ENCODE peak calls at places on chromosomes 12 and 14, in seven cellular contexts. One of them, this sample, is unnamed. For H3K27me3, the result is how much of the 10 kb centered on the place peaks cover.

GRCh38 chr14:104431929-104432541 is 147.5 kb upstream of the C14orf180 start:
- DNase-seq in ovary: no peak
- DNase-seq in right lobe of liver: peak
- DNase-seq in GM06990: no peak
- DNase-seq in upper lobe of right lung: peak
- DNase-seq in testis: no peak
- DNase-seq in AG04450: no peak
- DNase-seq in this sample: no peak

GRCh38 chr12:79266511-79267129 is 402.0 kb downstream of the SYT1 start:
- DNase-seq in ovary: no peak
- DNase-seq in upper lobe of right lung: no peak
- DNase-seq in GM06990: no peak
- DNase-seq in AG04450: no peak
- DNase-seq in testis: no peak
- DNase-seq in right lobe of liver: no peak
- DNase-seq in this sample: no peak

GRCh38 chr14:60649815-60650381 is 621 bp upstream of the SIX1 start:
- DNase-seq in ovary: no peak
- DNase-seq in AG04450: no peak
- DNase-seq in upper lobe of right lung: no peak
- DNase-seq in GM06990: no peak
- DNase-seq in testis: no peak
- DNase-seq in right lobe of liver: no peak
- DNase-seq in this sample: no peak

GRCh38 chr14:36646664-36647416 is 14.8 kb upstream of the PAX9 start:
- DNase-seq in testis: peak
- DNase-seq in AG04450: no peak
- DNase-seq in GM06990: no peak
- DNase-seq in ovary: no peak
- DNase-seq in upper lobe of right lung: no peak
- DNase-seq in right lobe of liver: no peak
- DNase-seq in this sample: no peak

GRCh38 chr12:110790301-110790700 is 47.6 kb upstream of the PPP1CC start:
- DNase-seq in GM06990: no peak
- DNase-seq in upper lobe of right lung: no peak
- DNase-seq in right lobe of liver: no peak
- DNase-seq in testis: no peak
- DNase-seq in ovary: no peak
- DNase-seq in AG04450: no peak
- DNase-seq in this sample: no peak

GRCh38 chr12:101599311-101599710 is 4.5 kb downstream of the MYBPC1 start:
- DNase-seq in AG04450: no peak
- DNase-seq in testis: no peak
- DNase-seq in GM06990: no peak
- DNase-seq in ovary: no peak
- DNase-seq in upper lobe of right lung: no peak
- DNase-seq in right lobe of liver: no peak
- DNase-seq in this sample: no peak

GRCh38 chr12:111435661-111436201 is 30.0 kb downstream of the SH2B3 start:
- DNase-seq in AG04450: no peak
- DNase-seq in right lobe of liver: no peak
- DNase-seq in ovary: no peak
- DNase-seq in upper lobe of right lung: no peak
- DNase-seq in GM06990: no peak
- DNase-seq in testis: no peak
- DNase-seq in this sample: no peak

GRCh38 chr12:6285063-6285477 is 25.4 kb upstream of the PLEKHG6 start:
- DNase-seq in right lobe of liver: peak
- DNase-seq in testis: peak
- DNase-seq in ovary: peak
- DNase-seq in GM06990: no peak
- DNase-seq in upper lobe of right lung: no peak
- DNase-seq in AG04450: no peak
- DNase-seq in this sample: no peak

GRCh38 chr12:89257355-89257754 is 94.9 kb downstream of the DUSP6 start:
- DNase-seq in GM06990: no peak
- DNase-seq in testis: no peak
- DNase-seq in ovary: no peak
- DNase-seq in right lobe of liver: no peak
- DNase-seq in upper lobe of right lung: no peak
- DNase-seq in AG04450: no peak
- DNase-seq in this sample: no peak

GRCh38 chr12:92786045-92786444 is 83.3 kb downstream of the PLEKHG7 start:
- DNase-seq in testis: no peak
- DNase-seq in right lobe of liver: no peak
- DNase-seq in AG04450: no peak
- DNase-seq in ovary: no peak
- DNase-seq in GM06990: no peak
- DNase-seq in upper lobe of right lung: no peak
- DNase-seq in this sample: no peak

GRCh38 chr14:95808371-95808770 is 68.3 kb upstream of the TUNAR start:
- DNase-seq in testis: no peak
- DNase-seq in right lobe of liver: no peak
- DNase-seq in GM06990: no peak
- DNase-seq in upper lobe of right lung: no peak
- DNase-seq in AG04450: no peak
- DNase-seq in ovary: no peak
- DNase-seq in this sample: no peak

GRCh38 chr12:47188576-47189441 is 109.0 kb upstream of the AMIGO2 start:
- DNase-seq in testis: peak
- DNase-seq in AG04450: peak
- DNase-seq in GM06990: no peak
- DNase-seq in right lobe of liver: no peak
- DNase-seq in ovary: no peak
- DNase-seq in upper lobe of right lung: no peak
- DNase-seq in this sample: no peak

GRCh38 chr12:58757422-58757821 is 162.9 kb downstream of the LRIG3 start:
- DNase-seq in ovary: no peak
- DNase-seq in AG04450: peak
- DNase-seq in testis: no peak
- DNase-seq in GM06990: no peak
- DNase-seq in right lobe of liver: no peak
- DNase-seq in upper lobe of right lung: no peak
- DNase-seq in this sample: no peak

GRCh38 chr12:93990832-93991748 is 157.3 kb upstream of the PLXNC1 start:
- DNase-seq in testis: peak
- DNase-seq in upper lobe of right lung: no peak
- DNase-seq in ovary: no peak
- DNase-seq in AG04450: no peak
- DNase-seq in GM06990: no peak
- DNase-seq in right lobe of liver: peak
- DNase-seq in this sample: no peak

GRCh38 chr12:47021298-47021697 is 58.1 kb upstream of the PCED1B start:
- DNase-seq in right lobe of liver: no peak
- DNase-seq in testis: no peak
- DNase-seq in upper lobe of right lung: no peak
- DNase-seq in GM06990: peak
- DNase-seq in ovary: no peak
- DNase-seq in AG04450: peak
- DNase-seq in this sample: no peak

GRCh38 chr14:82009076-82009475 is 475.4 kb upstream of the SEL1L start:
- DNase-seq in testis: peak
- DNase-seq in AG04450: no peak
- DNase-seq in upper lobe of right lung: no peak
- DNase-seq in right lobe of liver: no peak
- DNase-seq in ovary: no peak
- DNase-seq in GM06990: no peak
- DNase-seq in this sample: no peak

GRCh38 chr14:102949801-102950451 is 27.5 kb downstream of the AMN start:
- DNase-seq in testis: no peak
- DNase-seq in GM06990: no peak
- DNase-seq in ovary: no peak
- DNase-seq in right lobe of liver: no peak
- DNase-seq in upper lobe of right lung: no peak
- DNase-seq in AG04450: no peak
- DNase-seq in this sample: no peak

GRCh38 chr12:38586652-38587219 is 270.2 kb downstream of the ALG10B start:
- DNase-seq in GM06990: no peak
- DNase-seq in ovary: no peak
- DNase-seq in right lobe of liver: no peak
- DNase-seq in AG04450: no peak
- DNase-seq in testis: no peak
- DNase-seq in upper lobe of right lung: no peak
- DNase-seq in this sample: no peak

GRCh38 chr12:122201381-122201780 is 2.1 kb upstream of the B3GNT4 start:
- DNase-seq in GM06990: no peak
- DNase-seq in AG04450: no peak
- DNase-seq in right lobe of liver: no peak
- DNase-seq in ovary: no peak
- DNase-seq in upper lobe of right lung: peak
- DNase-seq in testis: no peak
- DNase-seq in this sample: no peak

GRCh38 chr14:94630396-94630795 is 18.2 kb downstream of the SERPINA3 start:
- DNase-seq in right lobe of liver: no peak
- DNase-seq in testis: no peak
- DNase-seq in ovary: no peak
- DNase-seq in AG04450: no peak
- DNase-seq in GM06990: no peak
- DNase-seq in upper lobe of right lung: no peak
- DNase-seq in this sample: no peak

GRCh38 chr12:107251288-107251687 is 157.9 kb upstream of the CRY1 start:
- DNase-seq in right lobe of liver: no peak
- DNase-seq in testis: no peak
- DNase-seq in AG04450: no peak
- DNase-seq in ovary: no peak
- DNase-seq in GM06990: no peak
- DNase-seq in upper lobe of right lung: no peak
- DNase-seq in this sample: no peak

DNA sequence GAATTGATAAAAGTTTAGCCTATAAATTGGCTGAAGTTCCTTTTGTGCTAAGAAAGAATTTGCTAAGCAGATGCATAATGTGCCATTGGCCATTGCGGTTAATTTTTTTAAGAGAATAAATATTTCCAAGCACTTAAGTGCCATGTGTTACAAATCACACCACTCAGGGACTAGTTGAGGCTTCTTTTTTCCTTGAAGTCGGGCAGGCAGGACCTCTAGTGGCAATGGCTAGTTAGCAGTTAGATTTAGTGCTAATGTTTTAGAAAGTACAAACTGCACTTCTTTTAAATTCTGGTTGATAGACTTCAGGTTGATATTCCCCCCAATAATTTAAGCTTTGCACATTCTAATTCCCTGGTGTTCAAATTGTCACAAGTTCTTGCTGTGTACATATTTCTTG is 294.3 kb downstream of the APAF1 start:
- DNase-seq in GM06990: no peak
- DNase-seq in testis: no peak
- DNase-seq in right lobe of liver: no peak
- DNase-seq in upper lobe of right lung: no peak
- DNase-seq in AG04450: no peak
- DNase-seq in ovary: no peak
- DNase-seq in this sample: no peak
- TF ChIP-seq CTCF in GM06990: peak
- TF ChIP-seq CTCF in testis: peak
- TF ChIP-seq CTCF in right lobe of liver: peak
- TF ChIP-seq CTCF in upper lobe of right lung: no peak
- TF ChIP-seq CTCF in AG04450: peak
- TF ChIP-seq CTCF in ovary: no peak
- TF ChIP-seq CTCF in this sample: peak

DNA sequence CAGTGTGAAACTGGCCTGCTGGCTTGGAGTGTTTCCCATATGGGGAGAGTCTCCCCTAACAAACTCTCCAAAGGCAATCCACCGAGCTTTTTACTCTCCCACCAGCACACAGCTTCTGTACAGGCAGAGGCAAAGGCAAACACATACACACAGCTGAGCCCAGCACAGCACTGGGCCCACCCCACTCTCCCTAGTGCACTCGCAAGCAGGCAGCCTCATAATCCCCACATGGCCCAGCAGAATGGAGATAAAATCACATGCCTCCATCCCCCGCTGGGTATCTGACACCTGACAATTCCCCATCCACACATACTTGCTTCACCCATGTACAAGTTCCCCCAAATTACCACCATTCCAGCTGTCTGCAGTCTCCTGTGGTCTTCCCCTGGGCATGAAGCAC is 3.4 kb downstream of the HOXC12 start:
- DNase-seq in AG04450: no peak
- DNase-seq in ovary: no peak
- DNase-seq in testis: no peak
- DNase-seq in GM06990: no peak
- DNase-seq in upper lobe of right lung: no peak
- DNase-seq in right lobe of liver: no peak
- DNase-seq in this sample: no peak
- H3K27me3 ChIP-seq in AG04450: half or more
- H3K27me3 ChIP-seq in ovary: under half
- H3K27me3 ChIP-seq in testis: under half
- H3K27me3 ChIP-seq in GM06990: under half
- H3K27me3 ChIP-seq in upper lobe of right lung: half or more
- H3K27me3 ChIP-seq in right lobe of liver: half or more
- H3K27me3 ChIP-seq in this sample: half or more

GRCh38 chr14:24991821-24992220 is 58.1 kb downstream of the STXBP6 start:
- DNase-seq in right lobe of liver: no peak
- DNase-seq in upper lobe of right lung: no peak
- DNase-seq in GM06990: no peak
- DNase-seq in AG04450: no peak
- DNase-seq in testis: no peak
- DNase-seq in ovary: no peak
- DNase-seq in this sample: no peak

GRCh38 chr14:24995016-24995415 is 54.9 kb downstream of the STXBP6 start:
- DNase-seq in right lobe of liver: no peak
- DNase-seq in AG04450: no peak
- DNase-seq in GM06990: no peak
- DNase-seq in ovary: no peak
- DNase-seq in testis: no peak
- DNase-seq in upper lobe of right lung: no peak
- DNase-seq in this sample: no peak

GRCh38 chr14:24990773-24991172 is 59.2 kb downstream of the STXBP6 start:
- DNase-seq in testis: no peak
- DNase-seq in upper lobe of right lung: no peak
- DNase-seq in right lobe of liver: no peak
- DNase-seq in AG04450: no peak
- DNase-seq in ovary: no peak
- DNase-seq in GM06990: no peak
- DNase-seq in this sample: no peak

GRCh38 chr14:24993631-24994030 is 56.3 kb downstream of the STXBP6 start:
- DNase-seq in ovary: no peak
- DNase-seq in GM06990: no peak
- DNase-seq in right lobe of liver: no peak
- DNase-seq in upper lobe of right lung: no peak
- DNase-seq in testis: no peak
- DNase-seq in AG04450: no peak
- DNase-seq in this sample: no peak

GRCh38 chr14:24992624-24993360 is 57.2 kb downstream of the STXBP6 start:
- DNase-seq in AG04450: no peak
- DNase-seq in upper lobe of right lung: no peak
- DNase-seq in GM06990: no peak
- DNase-seq in ovary: no peak
- DNase-seq in testis: no peak
- DNase-seq in right lobe of liver: no peak
- DNase-seq in this sample: no peak
- TF ChIP-seq CTCF in AG04450: no peak
- TF ChIP-seq CTCF in upper lobe of right lung: no peak
- TF ChIP-seq CTCF in GM06990: no peak
- TF ChIP-seq CTCF in ovary: no peak
- TF ChIP-seq CTCF in testis: no peak
- TF ChIP-seq CTCF in right lobe of liver: no peak
- TF ChIP-seq CTCF in this sample: no peak

DNA sequence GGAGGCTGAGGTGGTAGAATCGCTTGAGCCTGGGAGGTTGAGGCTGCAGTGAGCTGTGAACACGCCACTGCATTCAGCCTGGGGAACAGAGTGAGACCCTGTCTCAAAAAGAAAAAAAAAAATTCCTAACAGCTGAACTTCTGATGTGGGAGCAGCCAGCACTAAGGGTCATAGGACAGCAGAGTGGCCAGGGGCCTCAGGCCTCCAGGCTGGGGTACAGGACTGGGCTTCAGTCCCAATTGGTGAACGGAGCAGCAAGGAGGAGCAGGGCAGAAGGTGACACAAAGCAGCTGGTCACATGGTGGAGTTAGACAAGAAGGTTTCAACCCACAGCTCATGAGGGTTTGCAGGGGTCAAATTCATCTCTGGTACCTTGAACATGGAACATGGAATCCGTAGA is 40.8 kb upstream of the NRXN3 start:
- DNase-seq in testis: no peak
- DNase-seq in upper lobe of right lung: no peak
- DNase-seq in AG04450: no peak
- DNase-seq in ovary: no peak
- DNase-seq in GM06990: no peak
- DNase-seq in right lobe of liver: no peak
- DNase-seq in this sample: no peak
- H3K27me3 ChIP-seq in testis: under half
- H3K27me3 ChIP-seq in upper lobe of right lung: under half
- H3K27me3 ChIP-seq in AG04450: under half
- H3K27me3 ChIP-seq in ovary: under half
- H3K27me3 ChIP-seq in GM06990: under half
- H3K27me3 ChIP-seq in right lobe of liver: under half
- H3K27me3 ChIP-seq in this sample: under half

This sample was measured in kidney epithelial cell.